ENCODE peak calls at places on chromosomes 13 and 19, in six cellular contexts. L is DMS153, P is brain pericyte, E is stomach, Y is fibroblast of the aortic adventitia, T is T-helper 1 cell. C is an unnamed sample.

GRCh38 chr19:12821761-12822160 is 12.6 kb downstream of the RTBDN start:
- DNase-seq in P (no peak), L (no peak), E (no peak), Y (no peak), T (no peak), C (no peak)

GRCh38 chr13:77990973-77991372 is 72.3 kb upstream of the EDNRB start:
- DNase-seq in T (no peak), P (no peak), L (no peak), Y (no peak), E (no peak), C (no peak)

GRCh38 chr19:16380314-16380695 is 55.7 kb downstream of the KLF2 start:
- DNase-seq in E (no peak), P (no peak), Y (no peak), T (no peak), L (no peak), C (no peak)

GRCh38 chr13:34678154-34678553 is 263.9 kb upstream of the NBEA start:
- DNase-seq in P (no peak), E (no peak), Y (peak), L (no peak), T (no peak), C (peak)

GRCh38 chr19:20171285-20171684 is 4.3 kb downstream of the ZNF486 start:
- DNase-seq in E (no peak), P (no peak), Y (no peak), T (no peak), L (no peak), C (no peak)

GRCh38 chr13:104650426-104650825 is 1584.2 kb upstream of the SLC10A2 start:
- DNase-seq in T (no peak), E (no peak), L (no peak), P (no peak), Y (no peak), C (no peak)

GRCh38 chr13:21576424-21576823 is 27.5 kb downstream of the MICU2 start:
- DNase-seq in E (no peak), Y (no peak), L (no peak), P (no peak), T (no peak), C (peak)

GRCh38 chr19:20325151-20325550 is 158.1 kb downstream of the ZNF486 start:
- DNase-seq in P (no peak), L (no peak), E (no peak), Y (no peak), T (no peak), C (no peak)

GRCh38 chr13:34654203-34654602 is 287.9 kb upstream of the NBEA start:
- DNase-seq in L (no peak), P (no peak), E (no peak), T (no peak), Y (no peak), C (peak)

GRCh38 chr13:80841346-80841882 is 500.5 kb upstream of the SPRY2 start:
- DNase-seq in E (no peak), Y (no peak), P (no peak), T (no peak), L (peak), C (peak)

GRCh38 chr13:30520571-30520970 is 54.8 kb upstream of the HMGB1 start:
- DNase-seq in P (no peak), E (no peak), T (no peak), Y (peak), L (no peak), C (peak)

GRCh38 chr19:38304866-38305429 is 897 bp downstream of the C19orf33 start:
- DNase-seq in L (peak), Y (no peak), E (peak), P (no peak), T (no peak), C (peak)

GRCh38 chr13:90365130-90365529 is 982.4 kb upstream of the MIR17HG start:
- DNase-seq in E (no peak), L (no peak), P (no peak), T (no peak), Y (peak), C (peak)

GRCh38 chr13:111322916-111323331 is 2.5 kb downstream of the TEX29 start:
- DNase-seq in T (no peak), E (peak), L (no peak), P (no peak), Y (no peak), C (no peak)

GRCh38 chr13:20264271-20265018 is 32.3 kb upstream of the GJB6 start:
- DNase-seq in T (peak), Y (no peak), P (no peak), L (no peak), E (no peak), C (no peak)

GRCh38 chr13:111215081-111216047 is 100.3 kb downstream of the ARHGEF7 start:
- DNase-seq in T (no peak), E (no peak), Y (no peak), P (no peak), L (peak), C (no peak)

GRCh38 chr19:10292206-10292788 is 2.5 kb downstream of the ICAM5 start:
- DNase-seq in L (peak), T (peak), E (peak), Y (peak), P (no peak), C (no peak)

GRCh38 chr13:73429691-73430090 is 370.9 kb downstream of the KLF5 start:
- DNase-seq in L (no peak), T (no peak), Y (peak), P (no peak), E (no peak), C (peak)

GRCh38 chr19:2478324-2478755 is 2.4 kb downstream of the GADD45B start:
- DNase-seq in Y (peak), T (peak), L (peak), E (peak), P (peak), C (peak)

GRCh38 chr13:35874704-35875103 is 256.5 kb downstream of the DCLK1 start:
- DNase-seq in E (no peak), P (no peak), L (no peak), Y (no peak), T (no peak), C (no peak)

GRCh38 chr13:20174656-20175405 is 14.0 kb upstream of the GJA3 start:
- DNase-seq in T (peak), E (peak), P (peak), L (peak), Y (peak), C (peak)

GRCh38 chr19:7910321-7911161 is 4.1 kb upstream of the TGFBR3L start:
- DNase-seq in P (no peak), E (no peak), L (no peak), T (no peak), Y (no peak), C (no peak)

GRCh38 chr19:46204008-46204407 is 25.5 kb upstream of the IGFL1 start:
- DNase-seq in Y (no peak), E (no peak), P (no peak), L (no peak), T (no peak), C (no peak)

GRCh38 chr13:45341799-45342584 is 1.0 kb upstream of the TPT1 start:
- DNase-seq in E (peak), T (no peak), L (no peak), Y (peak), P (no peak), C (peak)

GRCh38 chr19:34688592-34688991 is 11.1 kb downstream of the ZNF302 start:
- DNase-seq in P (no peak), E (no peak), Y (no peak), L (no peak), T (no peak), C (no peak)

GRCh38 chr19:19321143-19321577 is 531 bp downstream of the MAU2 start:
- DNase-seq in Y (peak), P (no peak), E (no peak), T (no peak), L (no peak), C (peak)

GRCh38 chr19:11560404-11560988 is 1.5 kb upstream of the ELOF1 start:
- DNase-seq in L (peak), P (no peak), Y (peak), E (peak), T (peak), C (peak)

GRCh38 chr19:51976852-51977251 is 9.8 kb downstream of the ZNF350 start:
- DNase-seq in E (no peak), T (no peak), P (no peak), Y (no peak), L (no peak), C (no peak)

GRCh38 chr19:719636-720377 is 11.1 kb downstream of the PALM start:
- DNase-seq in E (no peak), Y (no peak), P (no peak), L (no peak), T (no peak), C (no peak)

GRCh38 chr19:49683814-49684250 is 5.6 kb upstream of the ADM5 start:
- DNase-seq in Y (no peak), L (no peak), P (no peak), E (no peak), T (no peak), C (no peak)

GRCh38 chr13:31008400-31009115 is 76.1 kb downstream of the TEX26 start:
- DNase-seq in Y (no peak), T (peak), E (no peak), P (no peak), L (no peak), C (peak)

GRCh38 chr13:73754727-73755292 is 379.4 kb downstream of the KLF12 start:
- DNase-seq in L (peak), T (peak), Y (peak), E (no peak), P (peak), C (peak)

GRCh38 chr13:28094311-28094710 is 6.1 kb downstream of the FLT3 start:
- DNase-seq in P (no peak), T (no peak), L (no peak), E (no peak), Y (no peak), C (no peak)

GRCh38 chr13:86907116-86907515 is 764.1 kb upstream of the SLITRK5 start:
- DNase-seq in P (no peak), L (no peak), E (no peak), Y (no peak), T (no peak), C (peak)